ENCODE peak calls at places on chromosomes 16 and 17, in five cellular contexts. Z is K562, D is breast epithelium, Q is stomach, O is transverse colon. I is an unnamed sample. For H3K27me3, the result is how much of the 10 kb centered on the place peaks cover.

GRCh38 chr17:44780161-44780560 is 21.4 kb downstream of the ADAM11 start:
- DNase-seq in Z (no peak), D (no peak), Q (no peak), O (no peak), I (no peak)

GRCh38 chr17:47279062-47279801 is 25.6 kb downstream of the ITGB3 start:
- DNase-seq in Z (peak), D (peak), Q (peak), O (peak), I (peak)

GRCh38 chr17:65698381-65699061 is 137.1 kb upstream of the AXIN2 start:
- DNase-seq in Z (no peak), D (no peak), Q (no peak), O (no peak), I (no peak)

GRCh38 chr17:60804831-60805230 is 127.2 kb downstream of the BCAS3 start:
- DNase-seq in Z (no peak), D (no peak), Q (no peak), O (no peak), I (no peak)

GRCh38 chr17:60328679-60329078 is 63.3 kb downstream of the USP32 start:
- DNase-seq in Z (no peak), D (no peak), Q (no peak), O (no peak), I (no peak)

GRCh38 chr16:82646504-82646903 is 19.7 kb downstream of the CDH13 start:
- DNase-seq in Z (no peak), D (no peak), Q (no peak), O (no peak), I (no peak)

GRCh38 chr17:40848583-40849235 is 18.3 kb downstream of the KRT12 start:
- DNase-seq in Z (no peak), D (no peak), Q (no peak), O (no peak), I (no peak)

GRCh38 chr16:13120091-13120490 is 218.7 kb downstream of the SHISA9 start:
- DNase-seq in Z (no peak), D (no peak), Q (no peak), O (no peak), I (no peak)

GRCh38 chr17:64130559-64131001 is 636 bp upstream of the ERN1 start:
- DNase-seq in Z (no peak), D (no peak), Q (no peak), O (peak), I (peak)

GRCh38 chr16:48099455-48099854 is 56.3 kb downstream of the ABCC12 start:
- DNase-seq in Z (peak), D (no peak), Q (no peak), O (no peak), I (no peak)

GRCh38 chr17:9002610-9003354 is 18.5 kb upstream of the NTN1 start:
- DNase-seq in Z (no peak), D (no peak), Q (no peak), O (no peak), I (no peak)

GRCh38 chr17:51435171-51435552 is 174.8 kb downstream of the UTP18 start:
- DNase-seq in Z (no peak), D (no peak), Q (no peak), O (no peak), I (no peak)

GRCh38 chr16:27723711-27724490 is 174.0 kb downstream of the KATNIP start:
- DNase-seq in Z (no peak), D (no peak), Q (no peak), O (peak), I (no peak)

GRCh38 chr16:69865701-69866100 is 85.4 kb upstream of the CLEC18A start:
- DNase-seq in Z (peak), D (no peak), Q (peak), O (no peak), I (no peak)

GRCh38 chr17:77609553-77610517 is 348.7 kb upstream of the TNRC6C start:
- DNase-seq in Z (no peak), D (no peak), Q (no peak), O (peak), I (peak)

GRCh38 chr17:81509687-81510523 is 2.7 kb downstream of the ACTG1 start:
- DNase-seq in Z (no peak), D (no peak), Q (no peak), O (no peak), I (no peak)

GRCh38 chr17:81641825-81642489 is 5.0 kb downstream of the TSPAN10 start:
- DNase-seq in Z (no peak), D (no peak), Q (no peak), O (no peak), I (no peak)

GRCh38 chr16:24070851-24071250 is 185.3 kb upstream of the CACNG3 start:
- DNase-seq in Z (peak), D (no peak), Q (no peak), O (no peak), I (no peak)

GRCh38 chr17:47879028-47879585 is 16.9 kb upstream of the SP2 start:
- DNase-seq in Z (peak), D (no peak), Q (no peak), O (no peak), I (no peak)

GRCh38 chr17:17171186-17171585 is 34.9 kb downstream of the PLD6 start:
- DNase-seq in Z (no peak), D (no peak), Q (no peak), O (no peak), I (no peak)

GRCh38 chr17:59914274-59914854 is 21.4 kb downstream of the RPS6KB1 start:
- DNase-seq in Z (peak), D (no peak), Q (no peak), O (no peak), I (no peak)

GRCh38 chr16:85420501-85421337 is 192.4 kb upstream of the GSE1 start:
- DNase-seq in Z (peak), D (no peak), Q (peak), O (peak), I (peak)

GRCh38 chr17:17220529-17220928 is 14.4 kb upstream of the PLD6 start:
- DNase-seq in Z (no peak), D (no peak), Q (no peak), O (no peak), I (no peak)

GRCh38 chr16:81551821-81552304 is 107.3 kb downstream of the CMIP start:
- DNase-seq in Z (peak), D (no peak), Q (no peak), O (no peak), I (no peak)

GRCh38 chr17:51948128-51948527 is 210.4 kb downstream of the CA10 start:
- DNase-seq in Z (no peak), D (no peak), Q (no peak), O (peak), I (no peak)

GRCh38 chr17:66469890-66470289 is 167.5 kb downstream of the PRKCA start:
- DNase-seq in Z (no peak), D (no peak), Q (no peak), O (no peak), I (no peak)

GRCh38 chr17:67046398-67046797 is 2.0 kb downstream of the CACNG1 start:
- DNase-seq in Z (no peak), D (no peak), Q (no peak), O (peak), I (no peak)

GRCh38 chr17:9330140-9330902 is 245.3 kb downstream of the STX8 start:
- DNase-seq in Z (no peak), D (no peak), Q (no peak), O (no peak), I (no peak)

GRCh38 chr17:57284984-57285646 is 28.8 kb downstream of the MSI2 start:
- DNase-seq in Z (peak), D (no peak), Q (no peak), O (peak), I (no peak)

GRCh38 chr17:49817993-49818392 is 29.5 kb downstream of the KAT7 start:
- DNase-seq in Z (no peak), D (no peak), Q (no peak), O (no peak), I (no peak)

GRCh38 chr16:89711601-89712475 is 8.9 kb downstream of the VPS9D1 start:
- DNase-seq in Z (peak), D (no peak), Q (peak), O (peak), I (no peak)

GRCh38 chr17:50507871-50508572 is at the start of gene MYCBPAP:
- DNase-seq in Z (peak), D (peak), Q (peak), O (peak), I (peak)

GRCh38 chr17:76270127-76270592 is 5.0 kb downstream of the UBALD2 start:
- DNase-seq in Z (peak), D (no peak), Q (no peak), O (no peak), I (no peak)

GRCh38 chr17:75131278-75132017 is at the start of gene NT5C:
- DNase-seq in Z (peak), D (peak), Q (peak), O (peak), I (peak)

GRCh38 chr17:74098378-74099024 is 105.0 kb upstream of the RPL38 start:
- DNase-seq in Z (no peak), D (no peak), Q (no peak), O (no peak), I (no peak)
- H3K27me3 ChIP-seq in Z (under half), D (under half), Q (under half), O (under half), I (under half)

GRCh38 chr17:4101127-4101798 is 41.6 kb downstream of the ZZEF1 start:
- DNase-seq in Z (no peak), D (no peak), Q (no peak), O (no peak), I (no peak)

GRCh38 chr17:4101799-4102405 is 40.9 kb downstream of the ZZEF1 start:
- DNase-seq in Z (no peak), D (no peak), Q (no peak), O (no peak), I (no peak)

GRCh38 chr17:4098516-4099209 is 44.2 kb downstream of the ZZEF1 start:
- DNase-seq in Z (no peak), D (no peak), Q (no peak), O (no peak), I (no peak)

DNA sequence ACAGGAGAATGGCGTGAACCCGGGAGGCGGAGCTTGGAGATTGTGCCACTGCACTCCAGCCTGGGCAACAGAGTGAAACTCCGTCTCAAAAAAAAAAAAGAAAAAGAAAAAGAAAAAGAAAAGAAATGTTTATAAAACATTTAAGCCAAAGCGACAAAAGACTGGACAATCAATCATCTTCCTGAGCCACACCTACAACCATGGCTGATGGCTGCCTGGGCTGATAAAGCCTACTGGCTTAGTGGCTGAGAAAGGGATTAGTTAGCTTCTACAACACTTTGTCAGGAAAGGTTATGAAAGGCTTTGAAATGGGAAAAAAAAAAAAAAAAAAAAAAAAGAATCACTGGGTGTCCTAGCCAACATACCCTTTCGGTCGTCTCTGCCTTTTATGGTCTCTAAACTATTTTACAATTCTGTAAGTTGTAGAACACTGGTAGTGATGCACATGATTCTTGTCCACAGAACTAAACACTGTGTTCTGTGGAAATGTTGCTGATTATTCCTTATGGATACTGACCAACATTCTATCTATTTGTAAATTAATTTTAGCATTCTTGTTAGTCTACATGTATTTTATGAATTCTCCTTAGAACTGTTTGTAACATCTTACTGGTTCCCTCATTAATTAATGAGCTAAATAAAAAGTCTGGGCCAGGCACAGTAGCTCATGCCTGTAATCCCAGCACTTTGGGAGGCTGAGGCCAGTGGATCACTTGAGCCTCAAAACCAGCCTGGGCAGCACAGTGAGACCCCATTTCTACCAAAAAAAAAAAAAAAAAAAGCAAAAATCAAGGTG is 45.5 kb downstream of the ZZEF1 start:
- DNase-seq in Z (peak), D (no peak), Q (no peak), O (no peak), I (no peak)
- TF ChIP-seq POLR2AphosphoS5 in Z (no peak), D (no peak), Q (no peak), O (no peak), I (no peak)

DNA sequence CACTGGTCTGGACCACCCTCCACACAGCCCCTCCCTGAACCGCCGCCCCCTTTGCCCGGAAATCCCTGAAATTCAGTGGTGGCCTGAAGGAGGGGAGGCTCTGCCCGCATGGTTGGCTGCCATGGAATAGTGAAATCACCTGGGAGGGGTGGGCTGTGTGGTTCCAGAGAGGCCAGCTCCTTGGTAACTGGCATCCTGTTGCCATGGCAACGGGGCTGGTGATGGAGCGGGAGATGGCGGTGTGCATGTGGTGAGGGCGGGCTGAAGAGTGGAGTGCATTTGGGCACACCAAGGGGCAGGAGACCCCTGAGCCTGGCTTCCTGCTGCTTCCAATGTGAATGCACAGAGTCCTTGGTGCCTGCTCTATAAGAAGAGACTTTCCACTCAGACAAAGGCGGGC is 2.4 kb downstream of the EFNB3 start:
- DNase-seq in Z (no peak), D (no peak), Q (no peak), O (no peak), I (no peak)
- H3K27me3 ChIP-seq in Z (under half), D (under half), Q (under half), O (half or more), I (half or more)

GRCh38 chr16:88487124-88487432 is 34.0 kb downstream of the ZFPM1 start:
- DNase-seq in Z (no peak), D (no peak), Q (no peak), O (no peak), I (no peak)
- TF ChIP-seq POLR2AphosphoS5 in Z (no peak), D (no peak), Q (no peak), O (no peak), I (no peak)

GRCh38 chr17:79754359-79754758 is 23.6 kb upstream of the CBX2 start:
- DNase-seq in Z (no peak), D (no peak), Q (no peak), O (no peak), I (no peak)
- H3K27me3 ChIP-seq in Z (under half), D (under half), Q (under half), O (half or more), I (under half)

DNA sequence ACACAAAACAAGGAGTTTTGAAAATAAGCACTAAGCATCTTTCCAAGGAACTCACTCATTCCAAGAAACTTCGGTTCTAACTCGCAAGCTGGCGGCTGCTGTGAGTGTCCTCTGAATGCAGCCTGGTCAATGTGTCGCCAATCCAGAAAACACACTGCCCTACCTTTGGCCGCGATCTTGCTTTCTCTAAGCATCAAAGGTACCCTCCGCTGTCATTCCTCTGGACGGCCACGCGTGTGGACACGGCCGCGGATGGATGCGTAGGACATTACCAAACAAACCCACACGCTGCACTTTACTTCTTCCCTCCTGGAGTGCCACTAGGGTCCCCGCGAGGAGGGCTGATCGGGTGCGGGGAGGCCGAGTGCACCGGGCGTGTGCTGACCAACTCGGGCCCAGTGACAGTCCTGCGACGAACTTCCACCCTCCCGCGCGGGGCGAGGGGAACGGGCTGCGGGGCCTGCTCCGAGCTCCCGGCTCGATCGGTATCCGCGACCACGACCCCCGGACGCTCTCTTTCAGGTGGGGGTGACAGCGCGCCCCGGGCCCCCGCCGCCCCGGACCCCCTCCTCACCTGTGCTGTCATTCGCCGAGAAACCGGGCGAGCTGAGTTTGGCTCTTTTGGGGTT is 1.1 kb downstream of the CREBBP start:
- DNase-seq in Z (peak), D (no peak), Q (peak), O (peak), I (peak)
- TF ChIP-seq POLR2AphosphoS5 in Z (no peak), D (no peak), Q (no peak), O (no peak), I (no peak)

GRCh38 chr17:73027130-73027741 is 65.3 kb downstream of the SLC39A11 start:
- DNase-seq in Z (no peak), D (no peak), Q (no peak), O (no peak), I (no peak)
- H3K27me3 ChIP-seq in Z (under half), D (under half), Q (under half), O (under half), I (under half)

GRCh38 chr16:9191274-9191850 is 99.9 kb downstream of the HAPSTR1 start:
- DNase-seq in Z (no peak), D (no peak), Q (no peak), O (no peak), I (no peak)

GRCh38 chr16:9195301-9195700 is 103.9 kb downstream of the HAPSTR1 start:
- DNase-seq in Z (no peak), D (no peak), Q (no peak), O (no peak), I (no peak)

GRCh38 chr16:9197957-9198661 is 106.7 kb downstream of the HAPSTR1 start:
- DNase-seq in Z (no peak), D (no peak), Q (no peak), O (no peak), I (no peak)

GRCh38 chr16:9192746-9193145 is 101.3 kb downstream of the HAPSTR1 start:
- DNase-seq in Z (no peak), D (no peak), Q (no peak), O (no peak), I (no peak)
- TF ChIP-seq POLR2AphosphoS5 in Z (no peak), D (no peak), Q (no peak), O (no peak), I (no peak)

GRCh38 chr16:1103649-1104005 is 7.6 kb upstream of the C1QTNF8 start:
- DNase-seq in Z (no peak), D (no peak), Q (no peak), O (no peak), I (no peak)

GRCh38 chr16:1101573-1102332 is 5.7 kb upstream of the C1QTNF8 start:
- DNase-seq in Z (no peak), D (no peak), Q (no peak), O (no peak), I (no peak)

GRCh38 chr16:1101133-1101532 is 5.1 kb upstream of the C1QTNF8 start:
- DNase-seq in Z (no peak), D (no peak), Q (no peak), O (no peak), I (no peak)

GRCh38 chr16:1102921-1103648 is 7.0 kb upstream of the C1QTNF8 start:
- DNase-seq in Z (peak), D (no peak), Q (peak), O (peak), I (no peak)

DNA sequence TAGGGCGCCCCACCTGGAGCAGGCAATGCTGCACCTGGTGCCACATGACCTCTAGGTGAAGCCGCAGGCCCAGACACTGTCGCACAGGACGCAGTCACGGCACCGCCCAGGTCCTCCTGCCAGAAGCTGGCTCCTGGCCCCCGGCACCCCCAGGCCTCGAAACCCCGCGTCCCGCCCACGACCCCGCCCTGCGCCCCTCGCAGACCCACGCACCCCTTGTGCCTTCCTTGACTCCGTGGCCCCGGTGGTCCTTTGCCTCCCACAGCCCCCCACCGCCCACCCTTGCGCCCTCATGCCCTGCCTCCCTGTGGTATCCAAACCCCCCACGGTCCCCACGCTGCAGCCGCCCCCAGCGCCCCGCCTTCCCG is 6.3 kb upstream of the C1QTNF8 start:
- DNase-seq in Z (no peak), D (no peak), Q (no peak), O (no peak), I (no peak)
- H3K27me3 ChIP-seq in Z (half or more), D (under half), Q (half or more), O (half or more), I (half or more)

GRCh38 chr16:68242926-68243858 is 2.0 kb upstream of the PLA2G15 start:
- DNase-seq in Z (no peak), D (no peak), Q (no peak), O (no peak), I (no peak)
- TF ChIP-seq POLR2AphosphoS5 in Z (no peak), D (no peak), Q (no peak), O (no peak), I (no peak)